ENCODE peak calls at places on chromosomes 4 and X, in seven cellular contexts. D is GM12891, U is HCT116, M is GM12892, G is K562, A is transverse colon, J is upper lobe of left lung. N is an unnamed sample.

GRCh38 chr4:67996127-67996526 is 32.8 kb upstream of the TMPRSS11A start:
- DNase-seq in U (no peak), A (no peak), G (no peak), M (no peak), D (no peak), J (no peak), N (no peak)

GRCh38 chr4:126820631-126821030 is 812.1 kb upstream of the INTU start:
- DNase-seq in U (no peak), M (no peak), G (no peak), D (no peak), A (no peak), J (no peak), N (no peak)

GRCh38 chr4:108717386-108717785 is 45.5 kb downstream of the ETNPPL start:
- DNase-seq in D (no peak), M (no peak), U (no peak), G (no peak), A (no peak), J (no peak), N (no peak)

GRCh38 chr4:23171971-23172370 is 479.2 kb downstream of the GBA3 start:
- DNase-seq in J (no peak), M (no peak), G (no peak), U (no peak), A (no peak), D (no peak), N (no peak)

GRCh38 chr4:123411976-123412589 is 15.5 kb downstream of the SPRY1 start:
- DNase-seq in A (no peak), G (no peak), D (no peak), U (no peak), J (no peak), M (no peak), N (no peak)

GRCh38 chr4:185821029-185821419 is 9.0 kb upstream of the SORBS2 start:
- DNase-seq in J (peak; percentile 11), G (no peak), U (no peak), A (no peak), D (no peak), M (no peak), N (peak; percentile 40)

GRCh38 chr4:106366026-106366425 is 2.6 kb downstream of the GIMD1 start:
- DNase-seq in D (no peak), G (no peak), J (no peak), M (no peak), U (no peak), A (no peak), N (no peak)

GRCh38 chr4:78775278-78776030 is 696 bp upstream of the BMP2K start:
- DNase-seq in G (no peak), M (peak; percentile 58), J (peak; percentile 98), U (peak; percentile 46), D (peak; percentile 66), A (peak; percentile 91), N (peak; percentile 89)

GRCh38 chr4:26311633-26312032 is 9.2 kb upstream of the RBPJ start:
- DNase-seq in M (no peak), J (no peak), D (no peak), G (no peak), A (no peak), U (no peak), N (no peak)

GRCh38 chr4:26349496-26349895 is 28.7 kb downstream of the RBPJ start:
- DNase-seq in J (no peak), A (no peak), U (no peak), G (no peak), M (no peak), D (no peak), N (no peak)

GRCh38 chr4:7105261-7105660 is 37.4 kb upstream of the GRPEL1 start:
- DNase-seq in M (no peak), A (no peak), D (no peak), U (no peak), J (peak; percentile 38), G (no peak), N (no peak)

GRCh38 chr4:3342182-3342854 is 49.5 kb downstream of the RGS12 start:
- DNase-seq in U (no peak), J (no peak), D (no peak), M (no peak), A (no peak), G (no peak), N (no peak)

GRCh38 chrX:132023117-132023895 is at the start of gene STK26:
- DNase-seq in U (peak; percentile 43), D (peak; percentile 43), A (peak; percentile 84), G (peak; percentile 81), M (peak; percentile 41), J (peak; percentile 93), N (peak; percentile 79)

GRCh38 chr4:26576171-26576829 is 7.6 kb upstream of the TBC1D19 start:
- DNase-seq in D (no peak), J (no peak), M (no peak), G (no peak), A (no peak), U (no peak), N (no peak)

GRCh38 chrX:153622661-153623309 is 23.8 kb upstream of the CCNQ start:
- DNase-seq in D (no peak), U (no peak), M (no peak), A (no peak), J (no peak), G (no peak), N (no peak)

GRCh38 chrX:31708116-31708515 is 636.3 kb upstream of the FTHL17 start:
- DNase-seq in J (no peak), G (no peak), U (no peak), M (no peak), A (no peak), D (no peak), N (no peak)

DNA sequence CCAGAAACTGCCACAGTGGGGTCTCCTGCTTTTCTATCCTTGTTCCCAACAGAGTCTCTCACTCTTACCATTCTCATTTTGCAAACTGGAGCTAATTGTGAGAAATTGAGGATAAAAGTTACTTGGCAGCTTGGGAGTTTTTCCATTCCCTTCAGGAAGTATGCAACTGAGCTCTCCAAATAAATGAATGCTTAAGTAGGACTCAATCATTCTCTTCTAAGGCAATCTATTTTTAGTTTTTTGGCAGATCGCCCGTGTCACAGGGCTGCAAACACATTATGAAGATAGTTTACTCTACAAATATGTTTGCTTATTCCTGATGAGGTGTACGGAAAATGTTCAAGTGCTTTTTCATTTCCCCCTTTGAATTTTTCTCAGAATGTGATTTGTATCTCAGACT is 5.3 kb downstream of the ASB11 start:
- DNase-seq in J (no peak), M (no peak), D (no peak), U (no peak), A (no peak), G (no peak), N (peak; percentile 76)
- TF ChIP-seq POLR2A in J (no peak), M (no peak), D (no peak), U (no peak), A (no peak), G (no peak), N (no peak)

GRCh38 chr4:99723555-99724450 is 66.2 kb upstream of the C4orf54 start:
- DNase-seq in A (peak; percentile 76), J (no peak), U (peak; percentile 10), M (no peak), G (peak; percentile 17), D (no peak), N (peak; percentile 71)
- TF ChIP-seq POLR2AphosphoS5 in A (peak; percentile 27), J (no peak), U (no peak), M (no peak), G (no peak), D (no peak), N (peak; percentile 46)

GRCh38 chr4:158929939-158930344 is 161.1 kb downstream of the FNIP2 start:
- DNase-seq in J (no peak), G (no peak), U (no peak), M (no peak), D (no peak), A (no peak), N (no peak)
- TF ChIP-seq POLR2A in J (no peak), G (no peak), U (no peak), M (no peak), D (no peak), A (no peak), N (no peak)

DNA sequence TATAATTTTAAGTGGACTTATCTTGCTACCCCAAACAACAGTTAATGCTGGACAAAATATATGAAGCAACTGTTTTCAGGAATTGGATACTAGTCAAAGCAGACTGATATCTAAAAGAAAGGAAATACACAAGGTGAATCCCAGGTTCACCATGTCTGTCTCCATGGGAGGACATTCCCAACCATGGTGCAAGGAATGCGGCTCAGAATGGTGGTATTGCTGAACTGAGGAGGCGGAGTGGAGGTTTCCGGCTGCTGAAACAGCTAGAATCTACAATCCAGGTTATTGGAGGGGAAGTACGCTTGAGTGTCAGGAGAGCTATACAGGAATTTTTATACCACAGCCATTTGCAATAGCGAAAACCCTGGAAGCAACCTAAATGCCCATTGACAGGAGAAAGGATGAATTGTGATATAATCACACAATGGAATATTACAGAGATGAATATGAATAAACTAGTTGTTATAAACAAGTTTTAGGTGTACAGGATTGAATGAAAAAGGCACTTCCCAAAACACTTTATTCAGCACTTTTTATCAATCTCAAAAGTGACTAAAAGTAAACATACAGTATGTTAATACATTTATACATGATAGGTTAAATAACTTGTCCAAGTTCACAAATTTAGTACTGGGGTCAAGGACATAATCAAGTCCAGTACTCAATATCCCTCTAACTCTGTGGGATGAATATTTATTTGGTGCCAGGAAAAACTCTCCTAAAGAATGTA is 9.0 kb downstream of the HMGB2 start:
- DNase-seq in M (no peak), G (no peak), U (no peak), A (no peak), D (no peak), J (no peak), N (no peak)
- TF ChIP-seq POLR2AphosphoS5 in M (no peak), G (no peak), U (no peak), A (no peak), D (no peak), J (no peak), N (no peak)

GRCh38 chr4:60934896-60935295 is 265.2 kb upstream of the ADGRL3 start:
- DNase-seq in G (no peak), U (no peak), D (no peak), A (no peak), M (no peak), J (no peak), N (no peak)
- TF ChIP-seq POLR2A in G (no peak), U (no peak), D (no peak), A (no peak), M (no peak), J (no peak), N (no peak)

DNA sequence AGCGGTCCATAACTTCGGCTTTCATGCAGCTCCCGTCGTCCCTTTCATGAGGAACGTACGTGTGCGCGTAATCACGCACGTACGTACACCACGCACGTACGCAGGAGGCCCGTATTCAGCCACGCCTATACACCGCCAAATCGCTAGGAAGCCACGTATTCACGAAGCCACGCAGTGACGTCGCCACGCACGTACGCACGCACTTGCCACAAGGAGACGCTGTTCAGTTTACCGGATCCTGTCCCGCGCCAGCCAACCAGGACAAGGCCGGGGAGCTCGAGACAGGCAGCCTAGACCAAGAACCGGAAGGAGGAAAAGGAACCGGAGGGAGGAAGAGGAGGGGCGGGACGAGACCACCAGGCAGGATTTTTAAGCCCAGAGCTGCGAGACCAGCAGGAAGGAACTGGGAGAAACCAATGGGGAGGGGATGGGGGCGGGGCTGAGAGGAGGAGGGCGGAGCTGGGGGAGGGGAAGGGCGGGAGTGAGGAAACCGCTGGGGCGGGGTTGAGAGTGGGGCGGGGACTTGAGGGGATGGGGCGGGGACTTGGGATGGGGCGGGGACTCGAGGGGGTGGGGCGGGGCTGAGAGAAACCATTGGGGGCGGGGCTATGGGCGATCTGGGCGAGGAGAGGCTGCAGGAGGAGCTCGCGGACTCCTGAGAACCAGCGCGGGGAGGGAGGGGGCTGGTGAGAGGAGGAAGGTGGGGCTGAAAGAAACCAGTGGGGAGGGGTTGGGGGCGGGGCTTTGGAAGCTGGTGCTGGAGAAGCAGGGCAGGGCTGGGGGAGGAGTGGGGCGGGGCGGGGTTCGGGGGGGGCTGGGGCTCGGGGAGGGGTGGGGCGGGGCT is at the start of gene EOLA2:
- DNase-seq in U (peak; percentile 95), M (peak; percentile 47), G (peak; percentile 67), A (peak; percentile 94), J (peak; percentile 96), D (peak; percentile 43), N (peak; percentile 94)
- TF ChIP-seq POLR2AphosphoS5 in U (peak; percentile 66), M (no peak), G (peak; percentile 52), A (peak; percentile 85), J (peak; percentile 92), D (no peak), N (peak; percentile 94)

N was measured in stomach.